ENCODE peak calls at places on chromosome 1, in five cellular contexts. One of them, this sample, is unnamed.

GRCh38 chr1:166089804-166090203 is 77.0 kb downstream of the FAM78B start:
- DNase-seq in fibroblast of lung: no peak
- DNase-seq in Peyer's patch: no peak
- DNase-seq in fibroblast of pulmonary artery: no peak
- DNase-seq in fibroblast of the aortic adventitia: peak; percentile 8
- DNase-seq in this sample: peak; percentile 5

GRCh38 chr1:171623651-171624331 is 1.7 kb downstream of the MYOCOS start:
- DNase-seq in fibroblast of lung: no peak
- DNase-seq in Peyer's patch: no peak
- DNase-seq in fibroblast of pulmonary artery: no peak
- DNase-seq in fibroblast of the aortic adventitia: no peak
- DNase-seq in this sample: no peak

GRCh38 chr1:119865607-119866006 is 30.7 kb downstream of the ADAM30 start:
- DNase-seq in fibroblast of lung: peak; percentile 63
- DNase-seq in Peyer's patch: no peak
- DNase-seq in fibroblast of pulmonary artery: peak; percentile 39
- DNase-seq in fibroblast of the aortic adventitia: no peak
- DNase-seq in this sample: peak; percentile 24

GRCh38 chr1:197933647-197934046 is 16.5 kb downstream of the LHX9 start:
- DNase-seq in fibroblast of lung: no peak
- DNase-seq in Peyer's patch: no peak
- DNase-seq in fibroblast of pulmonary artery: no peak
- DNase-seq in fibroblast of the aortic adventitia: no peak
- DNase-seq in this sample: no peak

GRCh38 chr1:101203812-101204540 is 32.8 kb upstream of the S1PR1 start:
- DNase-seq in fibroblast of lung: peak; percentile 51
- DNase-seq in Peyer's patch: no peak
- DNase-seq in fibroblast of pulmonary artery: peak; percentile 61
- DNase-seq in fibroblast of the aortic adventitia: peak; percentile 80
- DNase-seq in this sample: peak; percentile 58

GRCh38 chr1:46549697-46550681 is 1.5 kb downstream of the KNCN start:
- DNase-seq in fibroblast of lung: peak; percentile 10
- DNase-seq in Peyer's patch: no peak
- DNase-seq in fibroblast of pulmonary artery: peak; percentile 62
- DNase-seq in fibroblast of the aortic adventitia: peak; percentile 23
- DNase-seq in this sample: peak; percentile 65

GRCh38 chr1:208654241-208654640 is 410.1 kb upstream of the PLXNA2 start:
- DNase-seq in fibroblast of lung: peak; percentile 11
- DNase-seq in Peyer's patch: no peak
- DNase-seq in fibroblast of pulmonary artery: peak; percentile 33
- DNase-seq in fibroblast of the aortic adventitia: peak; percentile 36
- DNase-seq in this sample: peak; percentile 19

GRCh38 chr1:27891196-27891889 is 19.0 kb downstream of the THEMIS2 start:
- DNase-seq in fibroblast of lung: no peak
- DNase-seq in Peyer's patch: peak; percentile 80
- DNase-seq in fibroblast of pulmonary artery: no peak
- DNase-seq in fibroblast of the aortic adventitia: no peak
- DNase-seq in this sample: no peak

GRCh38 chr1:31376374-31377134 is 3.7 kb upstream of the FABP3 start:
- DNase-seq in fibroblast of lung: peak; percentile 99
- DNase-seq in Peyer's patch: no peak
- DNase-seq in fibroblast of pulmonary artery: peak; percentile 93
- DNase-seq in fibroblast of the aortic adventitia: peak; percentile 96
- DNase-seq in this sample: peak; percentile 99

GRCh38 chr1:235843458-235843857 is 23.2 kb downstream of the LYST start:
- DNase-seq in fibroblast of lung: peak; percentile 60
- DNase-seq in Peyer's patch: no peak
- DNase-seq in fibroblast of pulmonary artery: peak; percentile 67
- DNase-seq in fibroblast of the aortic adventitia: peak; percentile 63
- DNase-seq in this sample: peak; percentile 66

GRCh38 chr1:58392083-58392482 is 154.4 kb downstream of the OMA1 start:
- DNase-seq in fibroblast of lung: no peak
- DNase-seq in Peyer's patch: peak; percentile 34
- DNase-seq in fibroblast of pulmonary artery: no peak
- DNase-seq in fibroblast of the aortic adventitia: no peak
- DNase-seq in this sample: no peak

GRCh38 chr1:245599413-245600174 is 444.8 kb downstream of the KIF26B start:
- DNase-seq in fibroblast of lung: peak; percentile 99
- DNase-seq in Peyer's patch: no peak
- DNase-seq in fibroblast of pulmonary artery: peak; percentile 97
- DNase-seq in fibroblast of the aortic adventitia: peak; percentile 99
- DNase-seq in this sample: peak; percentile 98

GRCh38 chr1:48946070-48946469 is 169.4 kb upstream of the BEND5 start:
- DNase-seq in fibroblast of lung: no peak
- DNase-seq in Peyer's patch: no peak
- DNase-seq in fibroblast of pulmonary artery: no peak
- DNase-seq in fibroblast of the aortic adventitia: no peak
- DNase-seq in this sample: no peak

GRCh38 chr1:97875996-97876395 is 44.8 kb downstream of the DPYD start:
- DNase-seq in fibroblast of lung: peak; percentile 70
- DNase-seq in Peyer's patch: no peak
- DNase-seq in fibroblast of pulmonary artery: peak; percentile 59
- DNase-seq in fibroblast of the aortic adventitia: peak; percentile 74
- DNase-seq in this sample: peak; percentile 60

GRCh38 chr1:27778022-27778421 is 5.0 kb downstream of the STX12 start:
- DNase-seq in fibroblast of lung: no peak
- DNase-seq in Peyer's patch: no peak
- DNase-seq in fibroblast of pulmonary artery: no peak
- DNase-seq in fibroblast of the aortic adventitia: no peak
- DNase-seq in this sample: no peak

GRCh38 chr1:2914702-2915101 is 106.6 kb upstream of the ACTRT2 start:
- DNase-seq in fibroblast of lung: no peak
- DNase-seq in Peyer's patch: no peak
- DNase-seq in fibroblast of pulmonary artery: no peak
- DNase-seq in fibroblast of the aortic adventitia: no peak
- DNase-seq in this sample: no peak

GRCh38 chr1:206556748-206557635 is 49.7 kb downstream of the RASSF5 start:
- DNase-seq in fibroblast of lung: peak; percentile 21
- DNase-seq in Peyer's patch: peak; percentile 97
- DNase-seq in fibroblast of pulmonary artery: peak; percentile 31
- DNase-seq in fibroblast of the aortic adventitia: no peak
- DNase-seq in this sample: peak; percentile 22

GRCh38 chr1:206557636-206558473 is 50.5 kb downstream of the RASSF5 start:
- DNase-seq in fibroblast of lung: no peak
- DNase-seq in Peyer's patch: peak; percentile 59
- DNase-seq in fibroblast of pulmonary artery: no peak
- DNase-seq in fibroblast of the aortic adventitia: no peak
- DNase-seq in this sample: no peak

GRCh38 chr1:206558794-206559660 is 51.7 kb downstream of the RASSF5 start:
- DNase-seq in fibroblast of lung: no peak
- DNase-seq in Peyer's patch: peak; percentile 43
- DNase-seq in fibroblast of pulmonary artery: no peak
- DNase-seq in fibroblast of the aortic adventitia: no peak
- DNase-seq in this sample: no peak

GRCh38 chr1:206560021-206560716 is 52.1 kb downstream of the EIF2D start:
- DNase-seq in fibroblast of lung: no peak
- DNase-seq in Peyer's patch: no peak
- DNase-seq in fibroblast of pulmonary artery: peak; percentile 18
- DNase-seq in fibroblast of the aortic adventitia: no peak
- DNase-seq in this sample: no peak

GRCh38 chr1:206559661-206559995 is 52.3 kb downstream of the RASSF5 start:
- DNase-seq in fibroblast of lung: no peak
- DNase-seq in Peyer's patch: no peak
- DNase-seq in fibroblast of pulmonary artery: no peak
- DNase-seq in fibroblast of the aortic adventitia: no peak
- DNase-seq in this sample: no peak
- H3K4me3 ChIP-seq in fibroblast of lung: no peak overlapping the region
- H3K4me3 ChIP-seq in Peyer's patch: peak overlapping the region; percentile 76
- H3K4me3 ChIP-seq in fibroblast of pulmonary artery: no peak overlapping the region
- H3K4me3 ChIP-seq in fibroblast of the aortic adventitia: no peak overlapping the region
- H3K4me3 ChIP-seq in this sample: no peak overlapping the region

DNA sequence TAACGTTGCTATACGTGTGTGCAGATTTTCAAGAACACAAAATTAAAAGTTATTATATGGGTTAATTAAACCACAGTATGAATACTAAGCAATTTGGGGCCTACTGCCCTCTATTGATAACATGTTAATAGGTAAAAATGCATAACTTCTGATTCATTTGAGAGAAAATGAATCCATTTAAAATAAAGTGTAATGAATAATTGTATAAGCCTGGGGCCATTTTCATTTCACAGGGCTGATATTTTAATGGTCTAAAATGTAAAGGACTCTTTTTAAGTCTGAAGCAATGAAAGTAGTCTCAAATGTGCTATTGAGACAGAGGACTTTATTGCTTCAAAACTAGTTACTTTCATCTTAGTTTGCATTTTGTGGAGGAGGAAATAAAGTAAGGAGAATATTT is 155.4 kb downstream of the TLR5 start:
- DNase-seq in fibroblast of lung: no peak
- DNase-seq in Peyer's patch: no peak
- DNase-seq in fibroblast of pulmonary artery: no peak
- DNase-seq in fibroblast of the aortic adventitia: no peak
- DNase-seq in this sample: no peak
- TF ChIP-seq CTCF in fibroblast of lung: no peak
- TF ChIP-seq CTCF in Peyer's patch: no peak
- TF ChIP-seq CTCF in fibroblast of pulmonary artery: no peak
- TF ChIP-seq CTCF in fibroblast of the aortic adventitia: no peak
- TF ChIP-seq CTCF in this sample: no peak

DNA sequence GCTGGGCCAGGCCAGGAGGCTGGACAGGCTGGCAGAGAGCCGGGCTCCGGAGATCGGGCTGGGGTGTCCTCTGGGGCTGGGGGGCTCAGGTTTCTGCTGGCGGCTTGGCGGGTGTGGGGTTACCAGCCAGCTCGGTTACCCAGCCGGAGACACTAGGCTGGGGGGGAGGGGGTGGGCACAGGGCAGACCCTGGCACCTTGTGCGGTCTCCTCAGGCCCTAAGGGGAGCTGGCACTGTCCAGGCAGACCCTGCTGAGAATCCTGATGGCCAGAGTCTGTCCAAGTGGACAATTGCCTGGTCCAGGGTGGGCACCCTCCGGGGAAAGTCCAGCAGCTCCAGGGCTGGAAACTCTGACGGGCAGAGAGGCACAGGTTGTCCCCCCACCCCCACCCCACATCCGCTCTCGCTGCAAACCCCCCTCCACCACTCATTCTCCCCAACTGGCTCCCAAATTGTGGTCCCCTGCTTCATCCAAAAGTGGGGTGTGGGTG is 6.7 kb downstream of the ZBTB7B start:
- DNase-seq in fibroblast of lung: no peak
- DNase-seq in Peyer's patch: no peak
- DNase-seq in fibroblast of pulmonary artery: no peak
- DNase-seq in fibroblast of the aortic adventitia: no peak
- DNase-seq in this sample: no peak
- H3K4me3 ChIP-seq in fibroblast of lung: no peak overlapping the region
- H3K4me3 ChIP-seq in Peyer's patch: peak overlapping the region; percentile 63
- H3K4me3 ChIP-seq in fibroblast of pulmonary artery: no peak overlapping the region
- H3K4me3 ChIP-seq in fibroblast of the aortic adventitia: no peak overlapping the region
- H3K4me3 ChIP-seq in this sample: no peak overlapping the region

GRCh38 chr1:20355828-20356735 is 65.4 kb downstream of the VWA5B1 start:
- DNase-seq in fibroblast of lung: no peak
- DNase-seq in Peyer's patch: no peak
- DNase-seq in fibroblast of pulmonary artery: no peak
- DNase-seq in fibroblast of the aortic adventitia: no peak
- DNase-seq in this sample: no peak
- TF ChIP-seq CTCF in fibroblast of lung: no peak
- TF ChIP-seq CTCF in Peyer's patch: no peak
- TF ChIP-seq CTCF in fibroblast of pulmonary artery: no peak
- TF ChIP-seq CTCF in fibroblast of the aortic adventitia: no peak
- TF ChIP-seq CTCF in this sample: no peak